ENCODE peak calls at places on chromosomes 2 and 18, in five cellular contexts. B is CD4-positive, CD25-positive, alpha-beta regulatory T cell; V is epithelial cell of esophagus; A is psoas muscle; D is endodermal cell. J is an unnamed sample.

GRCh38 chr18:60053747-60054304 is 154.0 kb downstream of the PMAIP1 start:
- DNase-seq in B (no peak), V (peak), A (no peak), D (peak), J (peak)

GRCh38 chr2:167440382-167440781 is 552.1 kb downstream of the XIRP2 start:
- DNase-seq in B (no peak), V (no peak), A (no peak), D (no peak), J (no peak)

GRCh38 chr2:216192181-216192580 is 83.0 kb downstream of the XRCC5 start:
- DNase-seq in B (no peak), V (no peak), A (no peak), D (no peak), J (no peak)

GRCh38 chr2:24214880-24215279 is 40.0 kb downstream of the FAM228A start:
- DNase-seq in B (peak), V (no peak), A (no peak), D (no peak), J (no peak)

GRCh38 chr2:220847587-220847986 is 724.5 kb downstream of the EPHA4 start:
- DNase-seq in B (no peak), V (peak), A (no peak), D (no peak), J (peak)

GRCh38 chr2:28639092-28639691 is 112.4 kb upstream of the PPP1CB start:
- DNase-seq in B (no peak), V (no peak), A (no peak), D (no peak), J (no peak)

GRCh38 chr2:121596221-121597080 is 52.8 kb downstream of the CLASP1 start:
- DNase-seq in B (peak), V (peak), A (no peak), D (peak), J (peak)

GRCh38 chr18:66632771-66633170 is 28.9 kb upstream of the CDH19 start:
- DNase-seq in B (no peak), V (peak), A (no peak), D (no peak), J (peak)

GRCh38 chr18:59200787-59201186 is 19.2 kb upstream of the GRP start:
- DNase-seq in B (no peak), V (no peak), A (no peak), D (peak), J (peak)

GRCh38 chr2:217691920-217692666 is 310.7 kb downstream of the TNS1 start:
- DNase-seq in B (no peak), V (no peak), A (peak), D (peak), J (peak)

GRCh38 chr18:61657066-61657732 is 235.6 kb downstream of the RNF152 start:
- DNase-seq in B (no peak), V (no peak), A (no peak), D (no peak), J (no peak)

GRCh38 chr2:173002751-173003541 is 72.7 kb upstream of the MAP3K20 start:
- DNase-seq in B (no peak), V (no peak), A (no peak), D (no peak), J (no peak)

GRCh38 chr2:134397146-134397896 is 143.4 kb downstream of the MGAT5 start:
- DNase-seq in B (no peak), V (no peak), A (no peak), D (no peak), J (no peak)
- H3K4me3 ChIP-seq in B (no peak), V (no peak), A (no peak), D (no peak), J (no peak)

GRCh38 chr2:86254576-86255538 is 55.6 kb downstream of the MRPL35 start:
- DNase-seq in B (no peak), V (peak), A (no peak), D (no peak), J (peak)
- H3K4me3 ChIP-seq in B (no peak), V (no peak), A (no peak), D (no peak), J (no peak)

GRCh38 chr2:175003875-175004729 is 1.1 kb downstream of the CHN1 start:
- DNase-seq in B (no peak), V (no peak), A (no peak), D (peak), J (peak)
- H3K4me3 ChIP-seq in B (peak), V (no peak), A (peak), D (peak), J (peak)

GRCh38 chr2:31239842-31240198 is 5.9 kb downstream of the EHD3 start:
- DNase-seq in B (no peak), V (no peak), A (peak), D (peak), J (peak)

GRCh38 chr2:31243053-31243452 is 9.1 kb downstream of the EHD3 start:
- DNase-seq in B (no peak), V (no peak), A (no peak), D (no peak), J (no peak)

GRCh38 chr2:31241625-31242270 is 7.8 kb downstream of the EHD3 start:
- DNase-seq in B (no peak), V (no peak), A (peak), D (peak), J (no peak)

GRCh38 chr2:31238906-31239841 is 5.2 kb downstream of the EHD3 start:
- DNase-seq in B (no peak), V (no peak), A (no peak), D (peak), J (no peak)

DNA sequence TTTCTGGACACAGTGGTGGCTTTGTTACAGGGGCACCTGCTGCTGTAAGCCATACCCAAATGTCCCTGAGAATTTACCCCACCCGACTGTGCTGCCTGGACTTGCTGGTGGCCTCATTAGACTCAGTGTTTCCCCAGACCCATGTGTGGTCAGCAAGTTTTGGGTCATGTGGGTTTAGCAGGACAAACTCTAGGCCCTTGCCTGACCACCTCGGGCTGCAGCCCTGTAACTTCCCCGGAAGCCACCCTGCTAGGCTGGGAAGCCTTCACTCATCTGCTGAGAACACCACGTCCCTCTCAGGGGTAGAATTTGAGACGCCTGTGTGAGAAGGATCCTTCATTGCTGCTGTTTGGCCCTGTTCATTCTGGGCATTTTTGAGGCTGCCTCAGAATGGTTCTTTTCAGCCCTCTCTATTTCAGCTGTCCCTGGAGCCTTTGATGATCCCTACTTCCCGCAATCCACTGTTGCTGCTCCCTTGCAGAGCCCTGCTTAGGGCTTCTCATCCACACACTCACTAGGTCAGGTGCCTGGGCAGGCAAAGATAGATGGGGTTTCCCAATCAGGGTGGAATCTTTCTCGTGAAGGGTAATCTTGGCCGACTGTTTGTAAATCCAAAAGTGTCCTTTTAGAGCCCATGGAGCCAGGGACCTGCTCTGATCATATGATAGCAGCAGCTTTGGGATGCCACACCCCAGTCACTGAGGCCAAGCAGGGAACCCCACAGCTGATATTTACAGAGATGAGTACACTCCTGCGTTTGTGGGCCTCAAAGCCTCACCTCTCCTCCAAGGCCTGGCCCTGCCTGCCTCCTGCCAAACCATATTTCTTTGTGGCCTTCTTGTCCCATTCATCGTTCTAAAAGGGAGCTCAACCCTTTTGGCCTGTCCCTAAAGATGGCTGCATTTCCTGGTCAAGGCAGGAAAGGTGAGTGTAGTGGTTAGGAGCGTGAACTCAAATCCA is 6.7 kb downstream of the EHD3 start:
- DNase-seq in B (no peak), V (no peak), A (no peak), D (peak), J (peak)
- H3K4me3 ChIP-seq in B (no peak), V (no peak), A (no peak), D (no peak), J (no peak)

GRCh38 chr2:162344617-162344950 is 652 bp downstream of the GCA start:
- DNase-seq in B (no peak), V (no peak), A (no peak), D (no peak), J (no peak)
- H3K4me3 ChIP-seq in B (peak), V (peak), A (peak), D (peak), J (peak)

GRCh38 chr18:48833701-48834394 is 116.9 kb downstream of the SMAD7 start:
- DNase-seq in B (peak), V (peak), A (peak), D (peak), J (no peak)
- H3K4me3 ChIP-seq in B (peak), V (no peak), A (no peak), D (no peak), J (no peak)

GRCh38 chr18:56641714-56642331 is 3.4 kb upstream of the TXNL1 start:
- DNase-seq in B (no peak), V (peak), A (no peak), D (no peak), J (peak)
- H3K4me3 ChIP-seq in B (no peak), V (no peak), A (no peak), D (no peak), J (no peak)

GRCh38 chr2:43332653-43333052 is 106.2 kb upstream of the ZFP36L2 start:
- DNase-seq in B (no peak), V (no peak), A (no peak), D (no peak), J (peak)
- H3K4me3 ChIP-seq in B (no peak), V (no peak), A (peak), D (no peak), J (no peak)

DNA sequence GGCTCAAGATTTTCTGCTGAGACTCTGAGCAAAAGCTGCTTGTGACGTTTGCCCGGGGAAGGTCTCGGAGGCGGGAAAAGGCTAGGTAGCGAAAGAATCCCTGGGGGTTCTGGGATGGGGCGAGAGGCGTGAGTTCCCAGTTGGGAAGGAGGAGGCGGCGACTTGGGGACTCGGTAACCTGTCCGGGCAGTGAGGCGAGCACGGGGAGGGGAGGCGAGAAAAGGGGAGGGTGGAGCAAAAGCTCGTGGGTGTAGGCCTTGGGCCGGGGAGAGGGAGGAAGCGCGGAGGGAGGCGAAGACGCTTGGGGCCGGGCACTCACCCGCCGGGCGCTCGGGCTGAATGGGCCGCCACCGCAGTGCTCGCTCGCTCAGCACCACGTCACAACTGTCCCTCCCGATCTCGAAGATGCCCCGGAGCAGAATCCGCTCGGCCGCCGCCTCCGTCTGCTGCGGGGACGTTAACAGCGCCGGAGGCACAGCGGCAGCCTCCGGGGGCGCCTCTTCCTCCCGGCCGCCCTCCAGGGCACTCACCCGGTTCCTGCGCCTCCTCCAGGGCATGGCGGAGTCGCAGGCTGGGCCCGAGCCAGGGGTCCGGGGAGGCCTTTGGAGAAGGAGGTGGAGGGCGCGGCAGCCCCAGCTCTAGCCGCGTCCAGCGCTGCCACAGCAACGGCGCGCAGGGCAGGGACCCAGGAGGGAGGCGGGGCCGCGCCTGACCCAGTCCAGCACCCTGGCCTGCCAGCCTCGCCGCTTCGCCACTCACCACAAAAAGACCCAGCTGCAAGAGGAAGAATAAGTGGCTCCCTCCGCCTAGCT is at the start of gene CERKL:
- DNase-seq in B (peak), V (peak), A (peak), D (peak), J (no peak)
- H3K4me3 ChIP-seq in B (no peak), V (peak), A (peak), D (peak), J (peak)

DNA sequence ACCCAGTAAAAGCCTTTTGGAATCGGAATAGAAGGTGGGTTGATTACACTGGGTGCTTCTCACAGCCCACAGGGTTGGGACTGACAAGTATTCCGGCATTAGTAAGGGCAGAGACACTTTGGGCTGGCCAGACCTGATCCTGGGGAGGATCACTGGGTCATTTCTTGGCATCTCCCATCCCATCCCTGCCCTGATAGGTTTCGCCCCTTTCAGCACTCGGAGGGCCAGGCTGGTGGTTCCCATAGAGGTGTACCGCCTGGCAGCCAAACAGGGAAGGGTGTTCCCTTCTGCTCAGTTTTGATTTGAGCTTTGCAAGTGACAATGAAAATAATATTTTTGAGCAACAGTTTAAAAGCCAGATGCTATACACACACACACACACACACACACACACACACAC is 37.3 kb downstream of the CYP1B1 start:
- DNase-seq in B (no peak), V (no peak), A (no peak), D (no peak), J (no peak)
- H3K4me3 ChIP-seq in B (no peak), V (no peak), A (peak), D (no peak), J (peak)